ENCODE peak calls at places on chromosomes 7 and 10, in four cellular contexts. L is aorta, O is neural progenitor cell, U is right atrium auricular region. N is an unnamed sample. For H3K4me1, the result is how much of the 10 kb centered on the place peaks cover.

GRCh38 chr10:101135151-101136006 is 4.3 kb downstream of the TLX1 start:
- DNase-seq in L (no peak), O (no peak), U (no peak), N (no peak)

GRCh38 chr10:122007415-122007814 is 18.5 kb downstream of the TACC2 start:
- DNase-seq in U (no peak), O (no peak), L (no peak), N (no peak)

GRCh38 chr7:85220651-85221050 is 33.8 kb upstream of the SEMA3D start:
- DNase-seq in L (no peak), O (no peak), U (no peak), N (no peak)

GRCh38 chr10:105542401-105542800 is 901.3 kb downstream of the SORCS3 start:
- DNase-seq in O (peak), L (no peak), U (no peak), N (no peak)

GRCh38 chr7:143148050-143148449 is 16.2 kb downstream of the PIP start:
- DNase-seq in O (no peak), U (no peak), L (no peak), N (no peak)

GRCh38 chr7:4325732-4326131 is 356.4 kb upstream of the FOXK1 start:
- DNase-seq in U (no peak), L (no peak), O (no peak), N (no peak)

GRCh38 chr10:15348579-15348978 is 22.5 kb downstream of the FAM171A1 start:
- DNase-seq in O (no peak), U (peak), L (no peak), N (peak)

GRCh38 chr10:125661942-125662515 is 20.9 kb downstream of the TEX36 start:
- DNase-seq in U (no peak), L (no peak), O (no peak), N (peak)

GRCh38 chr7:47371317-47371716 is 210.6 kb downstream of the TNS3 start:
- DNase-seq in U (no peak), L (no peak), O (no peak), N (no peak)

GRCh38 chr7:37247881-37248280 is 200.8 kb downstream of the ELMO1 start:
- DNase-seq in O (peak), U (no peak), L (no peak), N (peak)

GRCh38 chr10:1807924-1808323 is 70.6 kb upstream of the ADARB2 start:
- DNase-seq in O (no peak), U (no peak), L (no peak), N (no peak)

GRCh38 chr10:69317175-69318086 is 39.1 kb downstream of the HK1 start:
- DNase-seq in O (no peak), U (no peak), L (no peak), N (no peak)

GRCh38 chr7:50308301-50309129 is 4.0 kb downstream of the IKZF1 start:
- DNase-seq in U (no peak), O (peak), L (no peak), N (no peak)

DNA sequence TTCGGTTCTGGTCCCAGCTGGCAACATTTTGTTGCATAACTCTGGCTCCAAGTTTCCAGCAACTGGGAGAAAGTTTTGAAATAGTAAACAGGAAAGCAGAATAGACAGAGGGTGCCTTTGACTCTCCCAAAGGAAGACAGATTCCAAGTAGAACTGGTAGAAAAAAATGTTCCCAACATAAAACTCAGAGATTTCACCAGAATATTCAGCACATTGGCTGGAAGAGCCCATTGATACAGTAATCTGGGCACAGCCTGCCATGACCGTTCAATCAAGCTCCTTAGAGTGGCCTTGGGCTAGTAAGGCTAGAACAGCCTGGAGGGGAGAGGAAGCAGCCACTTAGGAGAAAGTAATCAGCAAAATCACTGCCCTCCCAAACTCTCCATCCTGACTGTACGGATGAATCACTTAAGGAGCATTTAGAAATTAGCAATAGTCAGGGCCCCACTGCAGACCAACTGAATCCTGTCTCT is 120.3 kb downstream of the CUBN start:
- DNase-seq in O (no peak), L (no peak), U (no peak), N (no peak)
- H3K27ac ChIP-seq in O (no peak), L (peak), U (peak), N (no peak)

DNA sequence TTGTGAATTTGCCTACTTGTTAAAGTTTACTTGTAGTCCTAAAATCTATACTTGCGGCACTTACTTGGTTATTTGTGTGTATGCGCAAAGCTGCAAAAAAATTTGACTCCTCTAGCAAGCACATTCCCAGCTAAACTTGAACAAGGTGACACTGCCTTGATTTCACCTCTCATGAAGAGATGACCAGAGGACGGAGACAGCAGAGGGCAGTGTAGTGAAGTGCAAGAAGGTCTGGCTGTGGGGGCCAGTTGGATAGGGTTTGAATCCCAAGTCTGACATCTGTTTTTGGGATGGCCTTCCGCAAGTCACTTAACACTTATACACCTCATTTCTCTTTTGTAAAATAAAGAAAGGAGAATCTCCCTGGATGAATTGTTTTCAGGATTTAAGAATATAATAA is 15.7 kb downstream of the SLK start:
- DNase-seq in U (no peak), O (peak), L (no peak), N (peak)
- H3K4me3 ChIP-seq in U (no peak), O (no peak), L (no peak), N (no peak)

DNA sequence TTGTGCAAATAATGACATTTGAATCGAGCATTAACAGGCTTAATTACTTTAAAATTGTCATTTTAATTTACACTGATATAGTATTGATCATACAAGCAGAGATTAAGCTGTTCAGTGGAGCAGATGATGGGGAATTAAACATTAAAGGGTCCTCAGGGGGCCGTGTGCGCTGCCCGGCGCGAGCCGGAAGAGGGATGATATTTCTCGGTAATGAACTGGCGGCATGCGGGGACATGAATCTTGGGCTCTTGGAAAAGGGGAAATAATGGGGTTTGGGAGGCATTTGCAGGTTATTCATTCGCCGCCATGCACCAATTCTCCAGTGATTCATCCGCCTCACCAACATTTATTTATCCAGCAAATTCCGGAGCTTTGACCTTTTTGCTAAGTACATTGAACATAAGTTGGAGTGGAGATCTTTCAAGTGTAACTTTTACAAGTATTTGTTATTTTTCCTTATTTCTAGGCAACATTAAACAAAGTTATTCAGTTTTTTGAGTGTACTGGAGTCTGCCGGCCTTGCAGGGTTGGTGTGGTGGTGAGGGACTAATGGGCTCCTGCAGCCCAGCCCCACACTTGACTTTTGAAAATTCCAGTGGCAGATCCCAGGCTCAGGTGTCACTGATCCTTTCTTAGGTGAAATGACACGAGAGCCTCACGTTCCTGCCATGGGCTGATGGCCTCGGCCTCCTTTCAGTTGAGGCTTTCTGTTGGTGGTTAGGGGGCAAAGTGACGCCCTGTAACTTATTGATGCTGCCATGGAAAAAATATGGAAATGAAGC is 118.1 kb downstream of the NKX6-2 start:
- DNase-seq in L (peak), O (no peak), U (no peak), N (no peak)
- H3K4me1 ChIP-seq in L (under half), O (under half), U (under half), N (under half)

GRCh38 chr10:3806603-3807002 is 21.6 kb upstream of the KLF6 start:
- DNase-seq in U (no peak), O (no peak), L (no peak), N (no peak)
- H3K27ac ChIP-seq in U (peak), O (no peak), L (peak), N (peak)

GRCh38 chr10:90919683-90920574 is 958 bp downstream of the ANKRD1 start:
- DNase-seq in U (no peak), L (no peak), O (no peak), N (peak)
- H3K4me3 ChIP-seq in U (peak), L (no peak), O (no peak), N (peak)

DNA sequence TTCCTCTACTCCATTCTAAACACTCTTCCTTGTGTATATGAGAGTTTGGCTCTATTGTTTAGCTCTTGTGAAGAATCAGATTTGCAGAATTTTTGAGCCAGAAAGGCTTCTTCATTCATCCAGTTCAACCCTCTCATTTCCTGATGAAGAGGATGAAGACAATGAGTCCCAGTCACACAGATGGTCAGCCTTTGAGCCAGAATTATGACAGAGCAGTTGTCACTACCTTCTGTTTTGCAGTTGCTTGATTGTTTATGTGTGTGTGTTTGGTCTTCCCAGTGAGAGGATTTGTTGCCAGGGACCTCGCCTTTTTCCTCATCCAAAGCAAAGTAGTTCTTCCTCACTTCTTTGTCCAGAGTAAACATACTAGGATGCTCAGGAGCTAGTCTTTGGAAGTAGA is 15.5 kb downstream of the MDFIC start:
- DNase-seq in O (no peak), L (no peak), U (no peak), N (no peak)
- H3K4me1 ChIP-seq in O (under half), L (under half), U (under half), N (under half)

GRCh38 chr10:48517911-48518321 is 87.0 kb downstream of the ARHGAP22 start:
- DNase-seq in U (no peak), L (no peak), O (no peak), N (no peak)

GRCh38 chr10:48516878-48517277 is 88.0 kb downstream of the ARHGAP22 start:
- DNase-seq in O (no peak), L (no peak), U (no peak), N (no peak)

GRCh38 chr10:48518926-48519730 is 85.7 kb downstream of the ARHGAP22 start:
- DNase-seq in L (no peak), O (no peak), U (no peak), N (no peak)

GRCh38 chr10:48518412-48518811 is 86.5 kb downstream of the ARHGAP22 start:
- DNase-seq in O (no peak), U (no peak), L (no peak), N (no peak)

GRCh38 chr10:48517482-48517881 is 87.4 kb downstream of the ARHGAP22 start:
- DNase-seq in U (no peak), O (no peak), L (no peak), N (no peak)
- H3K27ac ChIP-seq in U (no peak), O (no peak), L (no peak), N (no peak)

DNA sequence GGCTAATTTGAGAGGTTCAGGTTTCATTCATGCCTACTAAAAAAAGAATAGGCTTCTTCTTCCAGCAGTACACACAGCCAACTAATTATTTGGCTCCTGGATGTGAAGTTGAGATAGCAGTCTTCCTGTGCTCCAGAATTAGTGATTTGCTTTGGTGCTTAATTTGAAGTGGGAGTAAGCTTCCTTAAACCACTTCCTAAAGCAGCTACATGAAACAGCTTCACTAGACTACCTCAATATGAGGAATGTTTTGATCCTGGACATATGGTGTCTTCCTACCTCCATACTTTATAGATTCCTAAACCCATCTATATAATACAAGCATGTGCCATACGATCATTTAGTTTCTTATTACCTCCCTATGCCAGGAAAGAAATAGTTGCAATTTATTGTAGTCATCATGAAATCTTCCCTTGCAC is 8.4 kb downstream of the VIM start:
- DNase-seq in O (no peak), L (no peak), U (no peak), N (no peak)
- H3K4me3 ChIP-seq in O (no peak), L (peak), U (no peak), N (no peak)